ENCODE peak calls at places on chromosomes 16 and 17, in nine cellular contexts. P is body of pancreas, S is upper lobe of right lung, T is renal cortical epithelial cell, W is activated T-cell treated with anti-CD3 and anti-CD28 coated beads for 1 hour, Y is heart left ventricle, H is kidney tubule cell, I is HCEC 1CT, D is ureter. X is an unnamed sample.

GRCh38 chr17:17300624-17301568 is 2.3 kb upstream of the NT5M start:
- DNase-seq in P (peak), S (peak), T (peak), W (peak), Y (peak), H (peak), I (peak), D (no peak), X (peak)

GRCh38 chr17:19369846-19370492 is 7.4 kb upstream of the B9D1 start:
- DNase-seq in P (no peak), S (no peak), T (no peak), W (no peak), Y (no peak), H (no peak), I (no peak), D (no peak), X (no peak)

GRCh38 chr16:71564377-71564967 is 12.4 kb downstream of the TAT start:
- DNase-seq in P (no peak), S (no peak), T (no peak), W (peak), Y (no peak), H (no peak), I (no peak), D (no peak), X (no peak)

GRCh38 chr16:53768593-53768992 is 64.6 kb downstream of the FTO start:
- DNase-seq in P (no peak), S (no peak), T (peak), W (no peak), Y (no peak), H (peak), I (peak), D (no peak), X (peak)

GRCh38 chr17:82891911-82892310 is 52.1 kb upstream of the ZNF750 start:
- DNase-seq in P (no peak), S (no peak), T (no peak), W (no peak), Y (peak), H (no peak), I (no peak), D (no peak), X (no peak)

GRCh38 chr16:19886061-19886792 is 1.6 kb upstream of the GPRC5B start:
- DNase-seq in P (peak), S (peak), T (peak), W (peak), Y (peak), H (peak), I (peak), D (peak), X (peak)

GRCh38 chr17:9321862-9322261 is 253.8 kb downstream of the STX8 start:
- DNase-seq in P (no peak), S (no peak), T (no peak), W (no peak), Y (no peak), H (no peak), I (no peak), D (no peak), X (no peak)

GRCh38 chr16:14092579-14092978 is 21.5 kb downstream of the MRTFB start:
- DNase-seq in P (no peak), S (no peak), T (no peak), W (no peak), Y (no peak), H (no peak), I (no peak), D (no peak), X (no peak)

GRCh38 chr16:89700649-89701424 is 668 bp downstream of the SPATA2L start:
- DNase-seq in P (peak), S (peak), T (peak), W (peak), Y (peak), H (peak), I (no peak), D (no peak), X (peak)

GRCh38 chr17:55567240-55568216 is 56.3 kb upstream of the SMIM36 start:
- DNase-seq in P (peak), S (no peak), T (no peak), W (no peak), Y (no peak), H (no peak), I (no peak), D (no peak), X (no peak)

GRCh38 chr17:72394531-72394930 is 273.7 kb downstream of the SOX9 start:
- DNase-seq in P (no peak), S (no peak), T (no peak), W (no peak), Y (no peak), H (no peak), I (no peak), D (no peak), X (no peak)

GRCh38 chr16:76943936-76944335 is 247.1 kb upstream of the MON1B start:
- DNase-seq in P (no peak), S (no peak), T (no peak), W (no peak), Y (no peak), H (no peak), I (no peak), D (no peak), X (no peak)

GRCh38 chr16:73447850-73448249 is 399.9 kb upstream of the ZFHX3 start:
- DNase-seq in P (no peak), S (no peak), T (no peak), W (no peak), Y (no peak), H (no peak), I (no peak), D (no peak), X (no peak)

GRCh38 chr16:29708917-29709600 is 30.1 kb downstream of the QPRT start:
- DNase-seq in P (no peak), S (peak), T (no peak), W (no peak), Y (no peak), H (no peak), I (no peak), D (no peak), X (no peak)

GRCh38 chr17:5758651-5759050 is 174.3 kb upstream of the NLRP1 start:
- DNase-seq in P (no peak), S (no peak), T (no peak), W (no peak), Y (no peak), H (peak), I (no peak), D (no peak), X (no peak)

GRCh38 chr16:27475561-27475960 is 73.6 kb downstream of the IL21R start:
- DNase-seq in P (no peak), S (no peak), T (peak), W (no peak), Y (no peak), H (peak), I (peak), D (no peak), X (peak)

GRCh38 chr16:20391045-20391444 is 13.5 kb downstream of the PDILT start:
- DNase-seq in P (no peak), S (no peak), T (no peak), W (no peak), Y (no peak), H (no peak), I (no peak), D (no peak), X (no peak)

GRCh38 chr17:4881761-4882555 is 17.4 kb upstream of the C17orf107 start:
- DNase-seq in P (peak), S (peak), T (peak), W (peak), Y (peak), H (peak), I (no peak), D (no peak), X (peak)

GRCh38 chr16:20660325-20660724 is 37.2 kb downstream of the ACSM1 start:
- DNase-seq in P (peak), S (no peak), T (no peak), W (no peak), Y (no peak), H (no peak), I (no peak), D (no peak), X (no peak)

GRCh38 chr16:3999479-3999868 is 116.8 kb downstream of the ADCY9 start:
- DNase-seq in P (no peak), S (no peak), T (no peak), W (no peak), Y (peak), H (no peak), I (peak), D (peak), X (no peak)

GRCh38 chr17:65409381-65409780 is 152.1 kb downstream of the AXIN2 start:
- DNase-seq in P (no peak), S (no peak), T (no peak), W (no peak), Y (no peak), H (no peak), I (no peak), D (no peak), X (no peak)

X was measured in RCC 7860.